ENCODE peak calls at places on chromosomes 3 and 15, in six cellular contexts. C is aorta, P is fibroblast of lung, G is osteoblast, X is AG04450, E is A549. R is an unnamed sample.

GRCh38 chr3:108552267-108553159 is 36.7 kb downstream of the CIP2A start:
- DNase-seq in C (no peak), P (peak), G (no peak), X (peak), E (peak), R (no peak)

GRCh38 chr3:70119892-70120291 is 120.4 kb downstream of the SAMMSON start:
- DNase-seq in C (no peak), P (no peak), G (no peak), X (no peak), E (no peak), R (no peak)

GRCh38 chr3:175383366-175383765 is 524.2 kb downstream of the NAALADL2 start:
- DNase-seq in C (no peak), P (no peak), G (peak), X (no peak), E (no peak), R (no peak)

GRCh38 chr15:34953851-34954250 is 15.7 kb downstream of the AQR start:
- DNase-seq in C (no peak), P (no peak), G (no peak), X (no peak), E (no peak), R (no peak)

GRCh38 chr15:71679223-71680078 is 130.9 kb upstream of the NR2E3 start:
- DNase-seq in C (no peak), P (peak), G (no peak), X (peak), E (no peak), R (no peak)

GRCh38 chr3:8741581-8742355 is 8.2 kb downstream of the CAV3 start:
- DNase-seq in C (no peak), P (peak), G (peak), X (peak), E (peak), R (peak)

GRCh38 chr3:184002469-184002868 is 15.2 kb downstream of the ABCC5 start:
- DNase-seq in C (no peak), P (no peak), G (peak), X (no peak), E (no peak), R (no peak)

GRCh38 chr3:169243122-169243521 is 420.4 kb downstream of the MECOM start:
- DNase-seq in C (no peak), P (peak), G (no peak), X (no peak), E (no peak), R (no peak)

GRCh38 chr15:41881925-41882688 is 11.7 kb downstream of the SPTBN5 start:
- DNase-seq in C (no peak), P (peak), G (no peak), X (no peak), E (no peak), R (no peak)

GRCh38 chr3:39038165-39038564 is 13.6 kb downstream of the SCN11A start:
- DNase-seq in C (no peak), P (peak), G (peak), X (no peak), E (no peak), R (no peak)

GRCh38 chr3:129291487-129291886 is 12.8 kb downstream of the HMCES start:
- DNase-seq in C (no peak), P (peak), G (no peak), X (no peak), E (no peak), R (no peak)

GRCh38 chr3:45995370-45996192 is at the start of gene FYCO1:
- DNase-seq in C (peak), P (peak), G (peak), X (no peak), E (peak), R (peak)

GRCh38 chr3:33060609-33061337 is 36.2 kb downstream of the GLB1 start:
- DNase-seq in C (no peak), P (no peak), G (no peak), X (no peak), E (no peak), R (no peak)

GRCh38 chr15:33068007-33068441 is 126.5 kb downstream of the FMN1 start:
- DNase-seq in C (peak), P (no peak), G (peak), X (no peak), E (peak), R (peak)

GRCh38 chr3:124217542-124217941 is 225.6 kb upstream of the ROPN1 start:
- DNase-seq in C (no peak), P (peak), G (peak), X (peak), E (peak), R (peak)

GRCh38 chr3:45426161-45426560 is 37.8 kb downstream of the LARS2 start:
- DNase-seq in C (no peak), P (no peak), G (no peak), X (no peak), E (no peak), R (no peak)

DNA sequence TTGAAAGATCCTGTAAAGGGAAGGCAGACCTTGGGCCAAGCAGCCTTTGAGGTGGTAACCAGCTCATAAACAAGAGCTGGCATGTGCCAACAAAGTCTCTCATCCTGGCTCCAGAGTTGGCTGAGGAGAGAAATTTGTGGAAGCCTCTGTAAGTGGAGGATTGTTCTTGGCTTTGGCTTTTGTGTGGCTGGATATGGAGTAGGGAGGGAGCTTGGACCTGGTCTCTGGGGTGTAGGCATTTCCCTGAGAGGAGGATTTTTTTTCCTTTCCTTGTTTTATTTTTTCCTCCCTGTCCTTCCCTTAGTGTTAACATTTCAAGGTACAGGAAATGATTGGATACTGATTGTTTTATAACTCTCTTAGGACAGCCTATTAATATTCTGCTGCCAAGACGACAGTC is 60.8 kb downstream of the ZNF609 start:
- DNase-seq in C (no peak), P (no peak), G (no peak), X (no peak), E (no peak), R (no peak)
- H3K27ac ChIP-seq in C (no peak), P (no peak), G (peak), X (no peak), E (no peak), R (no peak)

GRCh38 chr3:146160233-146160963 is 586 bp downstream of the PLOD2 start:
- DNase-seq in C (peak), P (peak), G (peak), X (no peak), E (peak), R (peak)
- H3K4me3 ChIP-seq in C (peak), P (peak), G (peak), X (peak), E (peak), R (peak)

DNA sequence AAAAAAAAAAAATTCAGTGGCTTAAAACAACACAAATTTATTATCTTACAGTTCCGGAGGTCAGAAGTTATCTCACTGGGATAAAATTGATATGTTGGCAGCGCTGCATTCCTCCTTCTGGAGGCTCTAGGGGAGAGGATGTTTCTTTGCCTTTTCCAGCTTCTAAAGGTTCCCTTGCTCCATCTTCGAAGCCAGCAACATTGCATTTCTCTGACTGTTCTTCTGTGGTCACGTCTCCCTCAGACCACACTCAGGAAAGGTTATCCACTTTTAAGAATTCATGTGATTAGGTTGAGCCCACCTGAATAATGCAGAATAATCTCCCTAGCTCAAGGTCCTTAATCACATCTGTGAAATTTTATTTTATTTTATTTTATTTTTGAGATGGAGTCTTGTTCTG is 23.4 kb upstream of the ACAP2 start:
- DNase-seq in C (no peak), P (peak), G (peak), X (no peak), E (no peak), R (no peak)
- H3K27ac ChIP-seq in C (no peak), P (no peak), G (no peak), X (no peak), E (no peak), R (no peak)

DNA sequence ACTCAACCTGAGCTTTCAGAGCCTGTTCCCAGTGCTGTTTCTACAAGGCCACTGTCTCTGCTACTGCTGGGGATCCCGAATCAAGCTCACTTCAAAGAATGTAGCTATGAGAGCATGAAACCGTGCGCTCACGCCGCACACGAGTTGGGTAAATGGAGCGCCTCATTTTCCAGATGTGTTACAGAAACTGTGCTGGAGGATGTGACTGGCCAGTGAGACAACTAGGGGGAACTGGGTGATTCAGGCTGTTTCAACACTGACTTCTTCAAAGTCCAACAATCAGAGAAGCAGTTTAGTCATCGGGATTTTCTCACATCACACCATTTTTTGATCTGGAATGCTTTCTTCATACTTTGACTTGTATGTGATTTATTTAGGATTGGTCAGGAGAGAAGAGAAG is 3.5 kb downstream of the ZNF710 start:
- DNase-seq in C (peak), P (peak), G (peak), X (peak), E (peak), R (peak)
- H3K4me3 ChIP-seq in C (no peak), P (peak), G (peak), X (peak), E (no peak), R (no peak)

GRCh38 chr3:147008458-147008857 is 397.9 kb downstream of the ZIC4 start:
- DNase-seq in C (no peak), P (no peak), G (no peak), X (no peak), E (no peak), R (no peak)
- H3K27ac ChIP-seq in C (no peak), P (no peak), G (peak), X (no peak), E (no peak), R (no peak)

GRCh38 chr3:165206454-165207266 is 10.5 kb upstream of the SLITRK3 start:
- DNase-seq in C (peak), P (peak), G (no peak), X (peak), E (peak), R (peak)
- H3K4me3 ChIP-seq in C (peak), P (peak), G (peak), X (peak), E (peak), R (no peak)

DNA sequence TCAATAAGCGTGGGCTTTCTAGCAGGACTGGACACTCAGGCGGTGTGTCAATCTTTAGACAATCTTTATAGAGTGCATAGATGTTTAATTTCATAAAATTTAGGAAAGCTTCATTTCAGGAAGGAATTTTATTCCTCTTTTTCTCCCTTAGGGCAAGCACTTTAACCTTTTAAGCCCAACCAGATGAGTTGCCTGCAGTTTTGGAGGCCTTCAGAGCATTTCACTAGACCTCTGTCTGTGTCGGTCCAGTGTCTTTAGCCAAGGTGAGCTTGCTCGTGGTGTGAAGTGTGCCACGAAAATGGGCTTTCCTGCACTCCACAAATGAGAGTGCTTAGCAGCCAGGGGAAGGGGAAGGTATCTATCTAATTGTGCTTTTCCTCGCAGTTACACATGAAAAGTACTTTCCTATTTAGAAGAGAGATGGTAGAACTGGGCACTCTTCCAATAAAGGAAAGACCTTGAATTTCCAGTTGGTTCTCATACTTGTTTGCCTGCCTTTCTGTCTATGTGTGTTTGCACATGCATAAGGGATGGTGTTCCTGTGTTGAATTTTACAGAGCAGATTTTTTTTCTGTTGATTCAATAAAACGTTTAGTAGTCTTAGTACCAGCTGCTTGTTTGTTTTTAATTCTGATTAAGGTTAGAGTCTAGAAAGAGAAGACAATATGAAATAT is 53.6 kb downstream of the FEZF2 start:
- DNase-seq in C (no peak), P (no peak), G (no peak), X (no peak), E (no peak), R (no peak)
- H3K27ac ChIP-seq in C (no peak), P (peak), G (no peak), X (no peak), E (no peak), R (no peak)